ENCODE peak calls at places on chromosomes 13 and 19, in nine cellular contexts. W is mucosa of descending colon, X is bronchial epithelial cell, M is HFFc6, C is cardiac muscle cell, Z is choroid plexus epithelial cell, K is heart right ventricle, B is fibroblast of the aortic adventitia, D is OCI-LY7. A is an unnamed sample.

GRCh38 chr13:57588639-57589038 is 42.9 kb upstream of the PCDH17 start:
- DNase-seq in Z (no peak), B (no peak), C (no peak), K (no peak), X (no peak), M (no peak), D (no peak), W (no peak), A (no peak)

GRCh38 chr13:30846311-30846710 is 59.8 kb upstream of the MEDAG start:
- DNase-seq in K (no peak), M (peak; percentile 27), B (peak; percentile 75), Z (peak; percentile 82), D (no peak), C (no peak), X (peak; percentile 54), W (no peak), A (no peak)

GRCh38 chr19:650121-650520 is 10.4 kb downstream of the FGF22 start:
- DNase-seq in X (no peak), C (no peak), K (no peak), M (no peak), D (no peak), W (no peak), B (no peak), Z (no peak), A (no peak)

GRCh38 chr13:114141261-114141996 is 9.0 kb upstream of the RASA3 start:
- DNase-seq in B (no peak), M (no peak), W (peak; percentile 19), X (no peak), Z (no peak), K (no peak), D (no peak), C (no peak), A (no peak)

GRCh38 chr19:1252818-1253513 is 4.6 kb downstream of the MIDN start:
- DNase-seq in C (no peak), M (peak; percentile 94), X (peak; percentile 84), D (peak; percentile 76), Z (peak; percentile 99), K (peak; percentile 91), B (peak; percentile 97), W (peak; percentile 91), A (peak; percentile 89)

GRCh38 chr13:84430441-84430840 is 548.2 kb upstream of the SLITRK1 start:
- DNase-seq in W (no peak), C (no peak), D (no peak), Z (peak; percentile 13), X (no peak), K (no peak), M (no peak), B (peak; percentile 30), A (no peak)

GRCh38 chr19:36604656-36605100 is 435 bp upstream of the ZNF382 start:
- DNase-seq in K (peak; percentile 71), X (peak; percentile 18), W (peak; percentile 60), Z (peak; percentile 25), D (no peak), C (peak; percentile 70), M (peak; percentile 23), B (peak; percentile 2), A (peak; percentile 94)

GRCh38 chr19:28940751-28941500 is 272.0 kb downstream of the UQCRFS1 start:
- DNase-seq in X (no peak), Z (peak; percentile 69), B (peak; percentile 93), M (peak; percentile 90), W (no peak), C (no peak), D (no peak), K (no peak), A (no peak)

GRCh38 chr19:18229474-18229873 is 3.2 kb upstream of the PDE4C start:
- DNase-seq in B (no peak), X (no peak), M (no peak), W (no peak), K (no peak), D (no peak), Z (no peak), C (no peak), A (no peak)

GRCh38 chr13:32695602-32696250 is 109.5 kb downstream of the PDS5B start:
- DNase-seq in K (no peak), Z (peak; percentile 15), C (no peak), B (peak; percentile 5), M (no peak), D (no peak), X (no peak), W (no peak), A (no peak)

GRCh38 chr19:2270157-2270571 is 11.8 kb downstream of the PEAK3 start:
- DNase-seq in B (no peak), D (peak; percentile 48), Z (no peak), M (no peak), X (no peak), C (no peak), W (peak; percentile 70), K (peak; percentile 61), A (no peak)

GRCh38 chr13:51269039-51269438 is 46.8 kb downstream of the FAM124A start:
- DNase-seq in Z (peak; percentile 75), K (no peak), X (no peak), B (peak; percentile 47), M (peak; percentile 43), W (no peak), C (no peak), D (no peak), A (no peak)

GRCh38 chr19:13044160-13044853 is 49.0 kb downstream of the NFIX start:
- DNase-seq in B (peak; percentile 51), D (no peak), Z (peak; percentile 74), K (peak; percentile 7), W (no peak), X (peak; percentile 43), C (no peak), M (no peak), A (peak; percentile 78)

GRCh38 chr19:5534787-5535586 is 32.8 kb downstream of the TINCR start:
- DNase-seq in M (no peak), D (peak; percentile 20), K (no peak), B (peak; percentile 6), Z (peak; percentile 12), C (no peak), X (no peak), W (no peak), A (peak; percentile 27)

GRCh38 chr19:5526691-5527090 is 41.1 kb downstream of the TINCR start:
- DNase-seq in B (no peak), M (no peak), K (no peak), D (no peak), Z (no peak), C (no peak), W (no peak), X (no peak), A (no peak)

GRCh38 chr19:5536337-5536894 is 31.3 kb downstream of the TINCR start:
- DNase-seq in X (peak; percentile 25), M (peak; percentile 3), Z (peak; percentile 58), B (peak; percentile 42), D (no peak), K (peak; percentile 78), C (peak; percentile 97), W (peak; percentile 25), A (no peak)

GRCh38 chr19:5533257-5533656 is 34.5 kb downstream of the TINCR start:
- DNase-seq in X (no peak), D (no peak), B (no peak), M (no peak), K (no peak), W (no peak), C (no peak), Z (no peak), A (no peak)

DNA sequence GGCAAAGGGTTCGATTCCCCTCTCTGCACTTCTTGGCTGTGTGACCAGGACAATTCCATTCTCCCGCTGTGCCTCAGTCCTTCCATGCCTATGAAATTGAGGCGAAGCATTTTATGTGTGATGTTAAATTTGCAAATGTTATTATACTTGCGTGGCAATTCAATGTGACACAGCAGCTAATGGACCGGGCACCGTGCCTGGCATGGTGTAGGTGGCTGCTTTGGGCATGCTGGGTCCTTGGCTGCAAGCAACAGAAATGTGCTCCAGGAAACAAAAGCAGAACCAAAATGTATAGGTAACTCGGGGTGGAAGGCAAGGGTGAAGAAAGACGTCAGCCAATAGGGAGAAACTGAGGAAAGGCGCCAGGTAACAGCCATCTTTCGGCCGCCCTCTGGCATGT is 37.1 kb downstream of the TINCR start:
- DNase-seq in W (no peak), D (no peak), K (no peak), B (no peak), X (no peak), M (no peak), C (no peak), Z (no peak), A (no peak)
- TF ChIP-seq CTCF in W (no peak), D (no peak), K (no peak), B (no peak), X (no peak), M (no peak), C (no peak), Z (no peak), A (no peak)

DNA sequence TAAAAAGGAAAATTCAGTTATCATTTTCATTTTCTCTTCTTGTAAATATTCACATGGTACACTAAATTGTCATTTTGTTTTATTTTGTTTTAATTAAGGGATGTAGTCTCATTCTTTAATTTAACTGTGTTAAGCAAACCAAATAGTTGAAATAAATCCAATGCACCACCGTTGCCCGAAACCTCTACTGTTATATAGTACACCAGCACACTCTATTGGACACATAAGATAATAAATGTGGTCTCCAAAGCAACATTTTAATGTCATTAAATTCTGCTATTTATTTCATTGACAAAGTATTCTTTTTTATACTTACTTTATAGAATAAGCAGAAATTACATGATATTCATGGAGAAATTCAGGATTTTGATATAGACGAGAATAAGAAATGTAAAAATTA is 156.4 kb upstream of the FREM2 start:
- DNase-seq in B (peak; percentile 18), D (no peak), C (peak; percentile 29), M (peak; percentile 30), X (peak; percentile 24), Z (peak; percentile 65), W (no peak), K (no peak), A (no peak)
- TF ChIP-seq CTCF in B (peak; percentile 9), D (peak; percentile 51), C (peak; percentile 40), M (peak; percentile 69), X (peak; percentile 6), Z (peak; percentile 53), W (no peak), K (peak; percentile 34), A (no peak)

GRCh38 chr13:78762825-78763224 is 103.9 kb upstream of the OBI1 start:
- DNase-seq in C (no peak), M (no peak), D (no peak), Z (no peak), W (no peak), K (no peak), X (peak; percentile 2), B (no peak), A (no peak)

GRCh38 chr13:78759704-78760103 is 100.7 kb upstream of the OBI1 start:
- DNase-seq in X (no peak), K (no peak), C (peak; percentile 15), W (no peak), M (no peak), D (no peak), Z (no peak), B (no peak), A (no peak)

GRCh38 chr13:78768950-78769349 is 110.0 kb upstream of the OBI1 start:
- DNase-seq in W (no peak), B (no peak), Z (no peak), C (no peak), K (no peak), M (no peak), D (no peak), X (no peak), A (no peak)

GRCh38 chr13:78764665-78765064 is 105.7 kb upstream of the OBI1 start:
- DNase-seq in D (no peak), B (no peak), K (no peak), M (no peak), C (no peak), W (no peak), Z (no peak), X (no peak), A (no peak)
- TF ChIP-seq CTCF in D (no peak), B (no peak), K (no peak), M (no peak), C (no peak), W (no peak), Z (no peak), X (no peak), A (no peak)

GRCh38 chr13:44739120-44739519 is 163.0 kb upstream of the TSC22D1 start:
- DNase-seq in C (no peak), W (no peak), X (no peak), M (no peak), D (no peak), Z (no peak), K (no peak), B (no peak), A (no peak)
- TF ChIP-seq CTCF in C (peak; percentile 3), W (no peak), X (no peak), M (no peak), D (no peak), Z (peak; percentile 21), K (no peak), B (peak; percentile 16), A (no peak)

A was measured in activated CD8-positive, alpha-beta T cell treated with anti-CD3 and anti-CD28 coated beads for 36 hours.